ENCODE peak calls at places on chromosomes 4 and X, in six cellular contexts. A, S, F, K, B and J are unnamed samples.
A peak's percentile ranks its signal among the peaks of the same experiment; 100 is the strongest.

GRCh38 chr4:120723986-120724385 is 198.5 kb downstream of the PRDM5 start:
- DNase-seq in S (no peak), K (peak; percentile 54), A (no peak), B (no peak), F (no peak), J (no peak)

GRCh38 chr4:159764343-159764952 is 661.6 kb downstream of the RAPGEF2 start:
- DNase-seq in S (no peak), K (peak; percentile 69), B (no peak), F (peak; percentile 0), A (peak; percentile 26), J (no peak)

GRCh38 chr4:164952551-164952950 is 24.9 kb downstream of the TRIM61 start:
- DNase-seq in F (no peak), A (no peak), B (no peak), S (no peak), K (no peak), J (no peak)

GRCh38 chrX:37752941-37753340 is 26.9 kb upstream of the CYBB start:
- DNase-seq in K (no peak), F (no peak), A (no peak), B (no peak), S (no peak), J (no peak)

GRCh38 chr4:177315767-177316490 is 6.3 kb downstream of the NEIL3 start:
- DNase-seq in A (no peak), B (no peak), F (no peak), K (no peak), S (no peak), J (no peak)

GRCh38 chr4:127249066-127249766 is 383.5 kb upstream of the INTU start:
- DNase-seq in A (no peak), S (no peak), B (no peak), K (peak; percentile 61), F (no peak), J (no peak)

GRCh38 chr4:125836597-125837195 is 521.9 kb downstream of the FAT4 start:
- DNase-seq in A (no peak), F (no peak), K (peak; percentile 5), B (no peak), S (no peak), J (no peak)

GRCh38 chr4:56211202-56211601 is 176.1 kb downstream of the AASDH start:
- DNase-seq in K (no peak), F (no peak), A (no peak), S (no peak), B (no peak), J (no peak)

GRCh38 chr4:139975830-139976272 is 178.1 kb downstream of the MAML3 start:
- DNase-seq in F (no peak), K (peak; percentile 85), B (no peak), S (no peak), A (no peak), J (no peak)

GRCh38 chrX:357693-358471 is 28.8 kb downstream of the PPP2R3B start:
- DNase-seq in S (no peak), B (peak; percentile 64), K (peak; percentile 42), A (no peak), F (no peak), J (peak; percentile 68)

DNA sequence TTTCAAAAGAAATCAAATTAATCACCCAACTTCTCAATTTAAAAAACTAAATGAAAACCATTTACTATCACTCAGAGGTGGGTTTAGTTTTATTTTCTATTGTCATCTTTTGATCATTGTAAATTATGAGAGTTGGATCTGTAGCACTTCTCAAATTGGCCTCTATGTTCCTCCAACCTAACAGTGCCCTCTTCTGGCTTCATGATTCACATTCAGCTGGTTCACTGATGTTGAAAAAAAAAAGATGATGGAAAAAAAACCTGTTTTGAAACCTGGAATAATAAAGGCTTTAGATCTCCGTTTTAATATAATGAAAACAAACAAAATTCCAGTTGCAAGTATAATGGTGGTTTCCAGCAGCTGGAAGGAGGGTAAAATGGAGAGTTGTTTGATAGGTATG is 2.4 kb upstream of the NBDY start:
- DNase-seq in A (peak; percentile 14), S (no peak), K (peak; percentile 66), F (peak; percentile 56), B (no peak), J (no peak)
- TF ChIP-seq CTCF in A (peak; percentile 27), S (no peak), K (peak; percentile 56), F (peak; percentile 65), B (peak; percentile 56), J (peak; percentile 63)

DNA sequence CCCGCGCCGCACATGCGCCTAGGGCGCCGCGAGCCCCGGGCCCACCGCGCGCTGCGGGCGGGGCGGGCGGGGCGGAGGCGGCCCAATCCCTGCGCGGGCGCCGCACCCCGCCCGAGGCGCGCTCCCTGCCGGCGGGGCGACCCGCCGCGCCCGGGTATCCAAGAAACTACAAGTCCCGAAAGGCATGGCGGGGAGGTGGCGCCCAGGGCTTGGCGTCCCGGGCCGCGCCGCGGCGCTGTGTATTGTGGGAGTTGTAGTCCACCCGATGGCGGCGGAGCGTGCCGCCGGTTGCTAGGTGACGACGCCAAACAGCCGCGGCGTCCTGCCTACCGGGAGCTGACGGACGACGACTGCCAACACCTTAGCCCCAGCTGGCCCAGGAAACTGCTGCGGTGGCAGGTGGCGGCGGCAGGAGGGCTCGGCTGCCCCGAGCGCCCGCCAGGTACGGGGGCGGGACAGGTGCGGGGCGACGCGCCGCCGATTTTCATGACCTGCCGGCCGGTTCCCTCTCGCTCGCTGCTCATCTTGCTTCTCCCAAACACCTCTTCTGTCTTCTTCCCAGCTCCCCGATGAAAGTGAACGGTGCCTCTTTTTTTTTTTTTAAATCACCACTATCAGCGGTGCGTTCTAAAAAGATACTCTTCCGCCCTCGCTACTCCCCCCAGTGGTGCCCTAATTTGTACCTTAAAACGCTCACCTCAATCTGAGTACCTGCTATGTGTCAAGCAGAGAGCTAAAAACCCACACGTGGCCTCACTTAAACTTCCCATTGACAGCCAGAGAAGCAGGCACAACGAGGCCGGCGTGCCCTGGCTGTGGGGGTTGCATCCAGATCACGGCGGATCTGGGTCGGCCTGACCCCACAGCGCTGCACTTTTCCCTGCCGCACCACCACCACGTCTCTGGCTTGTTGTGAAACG is at the start of gene CFAP99:
- DNase-seq in B (peak; percentile 100), A (peak; percentile 99), K (peak; percentile 95), F (peak; percentile 100), S (peak; percentile 99), J (peak; percentile 99)
- TF ChIP-seq CTCF in B (no peak), A (no peak), K (no peak), F (peak; percentile 41), S (no peak), J (peak; percentile 28)

DNA sequence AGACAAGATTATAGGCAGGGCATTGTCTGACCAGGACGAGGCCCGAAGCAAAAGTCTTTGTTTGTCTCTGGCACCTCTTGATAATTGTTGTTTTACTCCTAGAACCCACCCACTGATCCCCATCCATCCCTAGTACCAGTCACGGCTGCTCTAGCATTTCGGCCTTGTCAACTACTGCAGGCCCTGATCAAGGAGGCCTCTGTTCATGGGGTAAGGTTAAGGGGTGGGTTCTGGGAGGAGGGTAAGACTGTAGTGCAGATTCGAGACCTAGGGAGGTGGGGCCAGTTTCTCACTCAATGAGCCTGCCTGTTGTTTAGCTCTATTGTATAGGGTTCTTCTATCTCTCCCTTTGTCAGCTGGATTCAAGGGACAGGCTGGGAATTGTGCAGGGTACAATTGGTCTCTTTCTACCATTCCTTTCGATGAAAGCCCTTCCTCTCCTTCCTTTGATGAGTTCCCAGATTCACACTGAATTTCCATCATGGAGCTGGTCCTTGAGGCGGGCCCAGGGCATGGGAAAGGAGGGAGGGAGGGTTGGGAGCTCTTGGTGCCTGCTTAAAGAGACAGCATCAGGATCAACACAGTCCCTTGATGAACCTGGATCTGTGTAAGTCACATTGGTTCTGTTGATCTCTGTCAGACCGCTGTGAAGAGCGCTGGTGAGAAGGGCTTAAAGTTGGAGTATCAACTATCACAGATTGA is 4.2 kb downstream of the PLP1 start:
- DNase-seq in S (no peak), K (no peak), A (no peak), F (no peak), B (no peak), J (no peak)
- TF ChIP-seq CTCF in S (no peak), K (no peak), A (no peak), F (no peak), B (no peak), J (no peak)

GRCh38 chrX:41010188-41010846 is 74.9 kb upstream of the USP9X start:
- DNase-seq in F (peak; percentile 46), K (peak; percentile 98), A (peak; percentile 24), S (peak; percentile 41), B (peak; percentile 79), J (peak; percentile 94)
- TF ChIP-seq CTCF in F (no peak), K (peak; percentile 28), A (no peak), S (no peak), B (no peak), J (no peak)

GRCh38 chr4:148015058-148015457 is 283.2 kb downstream of the ARHGAP10 start:
- DNase-seq in F (no peak), K (peak; percentile 64), S (no peak), A (no peak), B (no peak), J (no peak)

GRCh38 chr4:148021706-148022105 is 289.8 kb downstream of the ARHGAP10 start:
- DNase-seq in F (no peak), K (no peak), S (no peak), A (no peak), B (no peak), J (no peak)

GRCh38 chr4:148016063-148016637 is 284.3 kb downstream of the ARHGAP10 start:
- DNase-seq in A (no peak), F (no peak), B (no peak), K (no peak), S (no peak), J (no peak)

GRCh38 chr4:148015468-148015867 is 283.6 kb downstream of the ARHGAP10 start:
- DNase-seq in F (no peak), A (no peak), S (no peak), K (no peak), B (no peak), J (no peak)

DNA sequence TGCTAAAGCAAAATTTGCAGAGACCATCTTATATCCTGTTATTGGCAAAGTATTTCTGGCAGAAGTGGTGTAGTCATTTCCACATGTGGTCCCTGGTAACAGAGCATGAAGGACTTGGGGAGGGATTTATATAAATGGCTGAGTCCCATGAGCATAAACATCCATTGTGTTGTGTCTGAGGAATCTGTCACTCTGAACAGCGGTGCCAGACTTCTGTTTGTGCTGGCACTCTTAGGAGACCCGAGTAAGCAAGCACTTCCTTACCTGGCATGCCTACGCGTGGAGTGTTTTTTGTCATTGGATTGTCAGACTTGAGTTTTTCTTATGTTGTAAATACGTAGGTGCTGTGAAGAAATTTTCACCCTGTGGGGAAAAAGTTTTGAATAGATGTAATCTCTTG is 285.9 kb downstream of the ARHGAP10 start:
- DNase-seq in A (no peak), S (no peak), B (no peak), K (peak; percentile 37), F (no peak), J (no peak)
- TF ChIP-seq CTCF in A (no peak), S (no peak), B (no peak), K (no peak), F (no peak), J (no peak)

GRCh38 chrX:72236841-72237240 is 2.0 kb downstream of the ERCC6L start:
- DNase-seq in B (no peak), K (no peak), S (no peak), A (no peak), F (no peak), J (no peak)
- TF ChIP-seq CTCF in B (no peak), K (no peak), S (no peak), A (no peak), F (no peak), J (no peak)

DNA sequence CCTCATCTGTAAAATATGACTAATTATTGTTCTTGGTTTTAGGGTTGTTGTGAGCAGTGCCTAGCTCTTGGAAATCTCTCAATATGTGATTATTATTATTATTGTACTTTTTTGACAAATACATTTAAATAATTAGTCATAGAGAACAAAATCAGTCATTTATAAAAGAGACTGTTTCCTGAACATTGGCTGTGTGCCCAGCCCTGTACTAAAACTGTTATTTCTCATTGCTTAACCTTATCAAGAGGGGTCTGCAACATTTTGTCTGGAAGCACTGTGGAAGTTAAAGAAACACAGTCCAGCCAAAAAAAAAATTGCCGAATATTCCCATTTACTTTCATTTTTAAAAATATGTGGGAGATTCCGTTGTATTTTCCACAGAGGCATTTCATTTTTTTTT is 989.2 kb upstream of the SLIT2 start:
- DNase-seq in K (peak; percentile 64), S (no peak), A (no peak), F (no peak), B (no peak), J (no peak)
- TF ChIP-seq CTCF in K (no peak), S (no peak), A (no peak), F (no peak), B (no peak), J (no peak)